ENCODE peak calls at places on chromosomes 6 and 20, in seven cellular contexts. One of them, this sample, is unnamed.

GRCh38 chr6:67252663-67253062 is 1382.4 kb upstream of the ADGRB3 start:
- DNase-seq in PC-3: no peak
- DNase-seq in CD4-positive, alpha-beta T cell: no peak
- DNase-seq in GM10248: no peak
- DNase-seq in brain microvascular endothelial cell: no peak
- DNase-seq in Calu3: no peak
- DNase-seq in AG10803: peak; percentile 2
- DNase-seq in this sample: no peak

GRCh38 chr6:112330071-112330876 is 16.9 kb upstream of the RFPL4B start:
- DNase-seq in brain microvascular endothelial cell: no peak
- DNase-seq in GM10248: no peak
- DNase-seq in Calu3: peak; percentile 59
- DNase-seq in AG10803: peak; percentile 65
- DNase-seq in PC-3: peak; percentile 41
- DNase-seq in CD4-positive, alpha-beta T cell: no peak
- DNase-seq in this sample: no peak

GRCh38 chr20:47348539-47349142 is 7.9 kb downstream of the ZMYND8 start:
- DNase-seq in PC-3: no peak
- DNase-seq in GM10248: no peak
- DNase-seq in Calu3: no peak
- DNase-seq in CD4-positive, alpha-beta T cell: no peak
- DNase-seq in brain microvascular endothelial cell: no peak
- DNase-seq in AG10803: no peak
- DNase-seq in this sample: no peak

GRCh38 chr6:89144358-89145041 is 1.4 kb upstream of the PM20D2 start:
- DNase-seq in AG10803: no peak
- DNase-seq in PC-3: peak; percentile 44
- DNase-seq in CD4-positive, alpha-beta T cell: no peak
- DNase-seq in brain microvascular endothelial cell: no peak
- DNase-seq in GM10248: peak; percentile 47
- DNase-seq in Calu3: no peak
- DNase-seq in this sample: no peak

GRCh38 chr20:10309326-10309725 is 90.7 kb downstream of the SNAP25 start:
- DNase-seq in AG10803: peak; percentile 91
- DNase-seq in CD4-positive, alpha-beta T cell: no peak
- DNase-seq in GM10248: no peak
- DNase-seq in brain microvascular endothelial cell: peak; percentile 92
- DNase-seq in PC-3: peak; percentile 96
- DNase-seq in Calu3: peak; percentile 21
- DNase-seq in this sample: no peak

GRCh38 chr6:34543421-34543820 is 12.7 kb downstream of the SPDEF start:
- DNase-seq in GM10248: no peak
- DNase-seq in Calu3: no peak
- DNase-seq in brain microvascular endothelial cell: peak; percentile 45
- DNase-seq in CD4-positive, alpha-beta T cell: no peak
- DNase-seq in PC-3: peak; percentile 82
- DNase-seq in AG10803: peak; percentile 45
- DNase-seq in this sample: no peak

GRCh38 chr20:1758765-1759164 is 101.2 kb upstream of the SIRPG start:
- DNase-seq in brain microvascular endothelial cell: no peak
- DNase-seq in AG10803: no peak
- DNase-seq in Calu3: no peak
- DNase-seq in GM10248: no peak
- DNase-seq in CD4-positive, alpha-beta T cell: no peak
- DNase-seq in PC-3: no peak
- DNase-seq in this sample: no peak

GRCh38 chr6:14716499-14717146 is 529.2 kb upstream of the JARID2 start:
- DNase-seq in Calu3: no peak
- DNase-seq in AG10803: no peak
- DNase-seq in PC-3: no peak
- DNase-seq in GM10248: no peak
- DNase-seq in CD4-positive, alpha-beta T cell: no peak
- DNase-seq in brain microvascular endothelial cell: no peak
- DNase-seq in this sample: no peak

GRCh38 chr6:137271245-137272183 is 52.3 kb upstream of the IFNGR1 start:
- DNase-seq in AG10803: peak; percentile 61
- DNase-seq in PC-3: peak; percentile 67
- DNase-seq in Calu3: no peak
- DNase-seq in CD4-positive, alpha-beta T cell: no peak
- DNase-seq in GM10248: peak; percentile 29
- DNase-seq in brain microvascular endothelial cell: peak; percentile 24
- DNase-seq in this sample: no peak

GRCh38 chr6:39912446-39912845 is 21.8 kb downstream of the MOCS1 start:
- DNase-seq in CD4-positive, alpha-beta T cell: no peak
- DNase-seq in AG10803: no peak
- DNase-seq in brain microvascular endothelial cell: no peak
- DNase-seq in PC-3: no peak
- DNase-seq in GM10248: no peak
- DNase-seq in Calu3: no peak
- DNase-seq in this sample: no peak

GRCh38 chr6:124869412-124869811 is 92.8 kb upstream of the RNF217 start:
- DNase-seq in AG10803: peak; percentile 20
- DNase-seq in PC-3: no peak
- DNase-seq in Calu3: no peak
- DNase-seq in GM10248: no peak
- DNase-seq in brain microvascular endothelial cell: no peak
- DNase-seq in CD4-positive, alpha-beta T cell: no peak
- DNase-seq in this sample: no peak

GRCh38 chr6:85498596-85499258 is 48.8 kb downstream of the NT5E start:
- DNase-seq in AG10803: no peak
- DNase-seq in GM10248: no peak
- DNase-seq in PC-3: peak; percentile 91
- DNase-seq in CD4-positive, alpha-beta T cell: no peak
- DNase-seq in brain microvascular endothelial cell: no peak
- DNase-seq in Calu3: peak; percentile 67
- DNase-seq in this sample: no peak

GRCh38 chr6:142333431-142333830 is 31.6 kb downstream of the ADGRG6 start:
- DNase-seq in AG10803: no peak
- DNase-seq in GM10248: no peak
- DNase-seq in Calu3: no peak
- DNase-seq in PC-3: no peak
- DNase-seq in brain microvascular endothelial cell: no peak
- DNase-seq in CD4-positive, alpha-beta T cell: no peak
- DNase-seq in this sample: no peak

GRCh38 chr20:3706774-3707507 is 5.5 kb downstream of the SIGLEC1 start:
- DNase-seq in CD4-positive, alpha-beta T cell: no peak
- DNase-seq in GM10248: no peak
- DNase-seq in Calu3: no peak
- DNase-seq in PC-3: peak; percentile 46
- DNase-seq in AG10803: peak; percentile 61
- DNase-seq in brain microvascular endothelial cell: peak; percentile 10
- DNase-seq in this sample: no peak

GRCh38 chr20:36754656-36755222 is 8.8 kb upstream of the NDRG3 start:
- DNase-seq in PC-3: peak; percentile 79
- DNase-seq in brain microvascular endothelial cell: peak; percentile 53
- DNase-seq in AG10803: peak; percentile 75
- DNase-seq in GM10248: peak; percentile 50
- DNase-seq in CD4-positive, alpha-beta T cell: peak; percentile 30
- DNase-seq in Calu3: peak; percentile 65
- DNase-seq in this sample: peak; percentile 23

GRCh38 chr6:95686272-95686671 is 108.9 kb downstream of the MANEA start:
- DNase-seq in Calu3: no peak
- DNase-seq in CD4-positive, alpha-beta T cell: no peak
- DNase-seq in PC-3: no peak
- DNase-seq in AG10803: no peak
- DNase-seq in brain microvascular endothelial cell: no peak
- DNase-seq in GM10248: no peak
- DNase-seq in this sample: no peak

GRCh38 chr6:19322691-19323470 is 514.3 kb upstream of the ID4 start:
- DNase-seq in GM10248: no peak
- DNase-seq in brain microvascular endothelial cell: peak; percentile 31
- DNase-seq in PC-3: peak; percentile 48
- DNase-seq in AG10803: peak; percentile 83
- DNase-seq in Calu3: no peak
- DNase-seq in CD4-positive, alpha-beta T cell: no peak
- DNase-seq in this sample: no peak

GRCh38 chr20:45154183-45154582 is 20.5 kb upstream of the PI3 start:
- DNase-seq in Calu3: no peak
- DNase-seq in PC-3: no peak
- DNase-seq in CD4-positive, alpha-beta T cell: no peak
- DNase-seq in AG10803: no peak
- DNase-seq in brain microvascular endothelial cell: no peak
- DNase-seq in GM10248: no peak
- DNase-seq in this sample: no peak
- TF ChIP-seq CTCF in Calu3: no peak
- TF ChIP-seq CTCF in PC-3: no peak
- TF ChIP-seq CTCF in CD4-positive, alpha-beta T cell: no peak
- TF ChIP-seq CTCF in AG10803: no peak
- TF ChIP-seq CTCF in brain microvascular endothelial cell: peak; percentile 16
- TF ChIP-seq CTCF in GM10248: no peak
- TF ChIP-seq CTCF in this sample: no peak

GRCh38 chr6:6758915-6759654 is 170.6 kb downstream of the LY86 start:
- DNase-seq in CD4-positive, alpha-beta T cell: no peak
- DNase-seq in Calu3: peak; percentile 44
- DNase-seq in PC-3: peak; percentile 61
- DNase-seq in GM10248: peak; percentile 81
- DNase-seq in brain microvascular endothelial cell: peak; percentile 48
- DNase-seq in AG10803: peak; percentile 48
- DNase-seq in this sample: peak; percentile 37
- TF ChIP-seq CTCF in CD4-positive, alpha-beta T cell: peak; percentile 41
- TF ChIP-seq CTCF in Calu3: peak; percentile 38
- TF ChIP-seq CTCF in PC-3: peak; percentile 62
- TF ChIP-seq CTCF in GM10248: peak; percentile 35
- TF ChIP-seq CTCF in brain microvascular endothelial cell: peak; percentile 79
- TF ChIP-seq CTCF in AG10803: peak; percentile 54
- TF ChIP-seq CTCF in this sample: peak; percentile 48

DNA sequence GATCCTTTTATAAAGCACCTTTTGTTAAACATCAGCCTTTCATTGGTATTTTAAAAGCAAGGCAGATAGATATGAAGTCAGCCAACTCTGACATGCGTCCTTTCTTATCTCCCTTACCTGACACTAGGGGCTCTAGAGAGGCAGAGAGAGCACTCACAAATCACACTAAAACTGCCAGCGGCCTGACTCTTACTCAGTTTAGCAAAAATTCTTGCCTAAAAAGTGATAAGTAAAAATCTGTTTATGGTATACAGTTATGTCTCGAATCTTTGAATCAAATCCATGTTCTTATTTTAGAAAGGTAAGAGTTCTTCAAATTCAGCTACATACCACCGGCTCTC is 10.4 kb upstream of the TDRD6 start:
- DNase-seq in Calu3: no peak
- DNase-seq in CD4-positive, alpha-beta T cell: no peak
- DNase-seq in PC-3: peak; percentile 19
- DNase-seq in brain microvascular endothelial cell: no peak
- DNase-seq in GM10248: no peak
- DNase-seq in AG10803: no peak
- DNase-seq in this sample: no peak
- TF ChIP-seq CTCF in Calu3: no peak
- TF ChIP-seq CTCF in CD4-positive, alpha-beta T cell: no peak
- TF ChIP-seq CTCF in PC-3: peak; percentile 66
- TF ChIP-seq CTCF in brain microvascular endothelial cell: peak; percentile 58
- TF ChIP-seq CTCF in GM10248: peak; percentile 3
- TF ChIP-seq CTCF in AG10803: peak; percentile 19
- TF ChIP-seq CTCF in this sample: peak; percentile 57

GRCh38 chr6:68468244-68468884 is 166.7 kb upstream of the ADGRB3 start:
- DNase-seq in GM10248: no peak
- DNase-seq in AG10803: no peak
- DNase-seq in brain microvascular endothelial cell: no peak
- DNase-seq in Calu3: no peak
- DNase-seq in PC-3: peak; percentile 52
- DNase-seq in CD4-positive, alpha-beta T cell: no peak
- DNase-seq in this sample: no peak
- TF ChIP-seq CTCF in GM10248: no peak
- TF ChIP-seq CTCF in AG10803: no peak
- TF ChIP-seq CTCF in brain microvascular endothelial cell: peak; percentile 65
- TF ChIP-seq CTCF in Calu3: no peak
- TF ChIP-seq CTCF in PC-3: peak; percentile 72
- TF ChIP-seq CTCF in CD4-positive, alpha-beta T cell: no peak
- TF ChIP-seq CTCF in this sample: peak; percentile 49

DNA sequence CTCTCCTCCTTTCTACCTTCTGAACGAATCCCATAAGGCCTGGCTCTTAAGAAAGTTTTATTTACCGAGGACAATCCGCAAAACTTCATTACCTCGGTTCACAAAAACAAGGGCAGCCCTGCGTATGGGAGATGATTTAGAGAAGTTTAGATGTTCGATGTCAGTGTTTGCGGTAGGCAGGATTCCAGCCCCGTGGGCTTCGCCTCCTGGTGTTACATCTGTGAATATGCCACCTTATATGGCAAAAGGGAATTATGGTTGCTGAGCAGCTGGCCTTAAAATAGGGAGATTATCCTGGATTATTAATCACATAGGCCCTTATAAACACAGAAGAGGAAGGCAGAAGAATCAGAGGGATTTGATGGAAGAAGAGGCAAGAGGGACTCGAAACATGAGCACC is 21.1 kb downstream of the BMP6 start:
- DNase-seq in brain microvascular endothelial cell: no peak
- DNase-seq in PC-3: no peak
- DNase-seq in GM10248: no peak
- DNase-seq in AG10803: no peak
- DNase-seq in Calu3: no peak
- DNase-seq in CD4-positive, alpha-beta T cell: no peak
- DNase-seq in this sample: no peak
- TF ChIP-seq CTCF in brain microvascular endothelial cell: no peak
- TF ChIP-seq CTCF in PC-3: no peak
- TF ChIP-seq CTCF in GM10248: no peak
- TF ChIP-seq CTCF in AG10803: no peak
- TF ChIP-seq CTCF in Calu3: no peak
- TF ChIP-seq CTCF in CD4-positive, alpha-beta T cell: no peak
- TF ChIP-seq CTCF in this sample: no peak

This sample was measured in progenitor cell of endocrine pancreas.